ENCODE peak calls at places on chromosomes 1 and 21, in five cellular contexts. One of them, this sample, is unnamed.

GRCh38 chr21:33893917-33894316 is 21.7 kb downstream of the ATP5PO start:
- DNase-seq in fibroblast of pulmonary artery: no peak
- DNase-seq in fibroblast of lung: no peak
- DNase-seq in Peyer's patch: no peak
- DNase-seq in Caco-2: no peak
- DNase-seq in this sample: no peak

GRCh38 chr1:34315974-34316373 is 139.3 kb downstream of the C1orf94 start:
- DNase-seq in fibroblast of pulmonary artery: no peak
- DNase-seq in fibroblast of lung: no peak
- DNase-seq in Peyer's patch: no peak
- DNase-seq in Caco-2: no peak
- DNase-seq in this sample: no peak

GRCh38 chr1:85133565-85134159 is 67.2 kb downstream of the SYDE2 start:
- DNase-seq in fibroblast of pulmonary artery: no peak
- DNase-seq in fibroblast of lung: no peak
- DNase-seq in Peyer's patch: no peak
- DNase-seq in Caco-2: no peak
- DNase-seq in this sample: no peak

GRCh38 chr1:9400425-9401079 is 107.9 kb downstream of the SPSB1 start:
- DNase-seq in fibroblast of pulmonary artery: no peak
- DNase-seq in fibroblast of lung: no peak
- DNase-seq in Peyer's patch: no peak
- DNase-seq in Caco-2: no peak
- DNase-seq in this sample: peak; percentile 80

GRCh38 chr1:212364985-212365384 is 49.7 kb downstream of the PACC1 start:
- DNase-seq in fibroblast of pulmonary artery: no peak
- DNase-seq in fibroblast of lung: no peak
- DNase-seq in Peyer's patch: no peak
- DNase-seq in Caco-2: no peak
- DNase-seq in this sample: no peak

GRCh38 chr1:31383967-31384366 is 11.1 kb upstream of the FABP3 start:
- DNase-seq in fibroblast of pulmonary artery: no peak
- DNase-seq in fibroblast of lung: no peak
- DNase-seq in Peyer's patch: no peak
- DNase-seq in Caco-2: no peak
- DNase-seq in this sample: no peak

GRCh38 chr1:115726570-115726969 is 41.9 kb downstream of the CASQ2 start:
- DNase-seq in fibroblast of pulmonary artery: no peak
- DNase-seq in fibroblast of lung: no peak
- DNase-seq in Peyer's patch: no peak
- DNase-seq in Caco-2: no peak
- DNase-seq in this sample: no peak

GRCh38 chr1:204513117-204513716 is 3.0 kb upstream of the MDM4 start:
- DNase-seq in fibroblast of pulmonary artery: no peak
- DNase-seq in fibroblast of lung: no peak
- DNase-seq in Peyer's patch: no peak
- DNase-seq in Caco-2: no peak
- DNase-seq in this sample: no peak

GRCh38 chr1:228018125-228018398 is 11.3 kb downstream of the WNT3A start:
- DNase-seq in fibroblast of pulmonary artery: no peak
- DNase-seq in fibroblast of lung: no peak
- DNase-seq in Peyer's patch: no peak
- DNase-seq in Caco-2: no peak
- DNase-seq in this sample: no peak

GRCh38 chr1:81511281-81511680 is 289.5 kb upstream of the ADGRL2 start:
- DNase-seq in fibroblast of pulmonary artery: no peak
- DNase-seq in fibroblast of lung: no peak
- DNase-seq in Peyer's patch: no peak
- DNase-seq in Caco-2: no peak
- DNase-seq in this sample: no peak

GRCh38 chr1:234721476-234722266 is 111.7 kb upstream of the IRF2BP2 start:
- DNase-seq in fibroblast of pulmonary artery: peak; percentile 98
- DNase-seq in fibroblast of lung: peak; percentile 95
- DNase-seq in Peyer's patch: no peak
- DNase-seq in Caco-2: peak; percentile 55
- DNase-seq in this sample: no peak

DNA sequence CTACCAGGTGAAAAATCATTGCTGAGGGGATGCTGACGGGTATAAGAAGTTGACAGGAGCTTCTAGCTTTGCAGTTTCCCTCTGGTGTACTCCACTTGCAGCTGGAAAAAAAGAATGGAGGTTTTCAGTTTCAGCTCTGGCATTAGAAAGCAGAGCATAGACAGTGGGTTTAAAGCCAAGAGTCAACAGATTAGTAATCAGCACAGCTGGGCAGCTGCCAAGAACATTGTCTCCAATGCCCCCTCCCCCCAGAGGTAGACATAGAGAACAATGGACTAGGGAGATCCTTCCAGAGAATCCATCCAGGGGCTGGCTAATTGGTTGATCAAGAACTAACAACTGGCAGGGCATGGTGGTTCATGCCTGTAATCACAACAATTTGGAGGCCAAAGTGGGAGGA is 10.1 kb upstream of the ZBTB8B start:
- DNase-seq in fibroblast of pulmonary artery: peak; percentile 64
- DNase-seq in fibroblast of lung: no peak
- DNase-seq in Peyer's patch: no peak
- DNase-seq in Caco-2: no peak
- DNase-seq in this sample: no peak
- H3K4me3 ChIP-seq in fibroblast of pulmonary artery: no peak overlapping the region
- H3K4me3 ChIP-seq in fibroblast of lung: no peak overlapping the region
- H3K4me3 ChIP-seq in Peyer's patch: no peak overlapping the region
- H3K4me3 ChIP-seq in Caco-2: no peak overlapping the region
- H3K4me3 ChIP-seq in this sample: no peak overlapping the region

GRCh38 chr21:45209685-45210284 is 77.9 kb downstream of the POFUT2 start:
- DNase-seq in fibroblast of pulmonary artery: no peak
- DNase-seq in fibroblast of lung: no peak
- DNase-seq in Peyer's patch: no peak
- DNase-seq in Caco-2: no peak
- DNase-seq in this sample: no peak

GRCh38 chr21:45210461-45210983 is 77.2 kb downstream of the POFUT2 start:
- DNase-seq in fibroblast of pulmonary artery: no peak
- DNase-seq in fibroblast of lung: no peak
- DNase-seq in Peyer's patch: no peak
- DNase-seq in Caco-2: no peak
- DNase-seq in this sample: no peak

GRCh38 chr21:45207839-45208626 is 79.7 kb downstream of the POFUT2 start:
- DNase-seq in fibroblast of pulmonary artery: no peak
- DNase-seq in fibroblast of lung: no peak
- DNase-seq in Peyer's patch: no peak
- DNase-seq in Caco-2: no peak
- DNase-seq in this sample: no peak

GRCh38 chr21:45208627-45208951 is 79.1 kb downstream of the POFUT2 start:
- DNase-seq in fibroblast of pulmonary artery: peak; percentile 12
- DNase-seq in fibroblast of lung: peak; percentile 12
- DNase-seq in Peyer's patch: no peak
- DNase-seq in Caco-2: no peak
- DNase-seq in this sample: no peak

DNA sequence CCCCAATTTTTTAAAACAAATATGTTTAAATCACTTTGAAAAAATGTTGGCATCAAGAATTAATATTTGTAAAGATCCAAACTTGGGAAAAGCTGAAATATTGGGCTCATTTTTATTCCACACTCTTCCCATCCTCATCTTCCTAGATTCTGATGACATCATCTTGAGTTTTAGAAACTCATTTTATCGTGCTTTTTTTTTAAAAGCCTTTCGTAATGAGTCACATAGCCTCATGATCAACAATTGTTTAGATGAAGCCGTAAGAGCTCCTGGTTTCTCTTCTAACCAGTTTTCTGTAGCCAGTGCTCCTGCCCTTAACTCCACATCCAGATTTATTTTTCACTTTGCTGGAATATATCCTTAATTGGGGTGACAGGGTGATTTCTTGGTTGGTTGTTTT is 78.6 kb downstream of the POFUT2 start:
- DNase-seq in fibroblast of pulmonary artery: peak; percentile 71
- DNase-seq in fibroblast of lung: peak; percentile 80
- DNase-seq in Peyer's patch: no peak
- DNase-seq in Caco-2: no peak
- DNase-seq in this sample: no peak
- H3K4me3 ChIP-seq in fibroblast of pulmonary artery: no peak overlapping the region
- H3K4me3 ChIP-seq in fibroblast of lung: no peak overlapping the region
- H3K4me3 ChIP-seq in Peyer's patch: no peak overlapping the region
- H3K4me3 ChIP-seq in Caco-2: no peak overlapping the region
- H3K4me3 ChIP-seq in this sample: no peak overlapping the region

DNA sequence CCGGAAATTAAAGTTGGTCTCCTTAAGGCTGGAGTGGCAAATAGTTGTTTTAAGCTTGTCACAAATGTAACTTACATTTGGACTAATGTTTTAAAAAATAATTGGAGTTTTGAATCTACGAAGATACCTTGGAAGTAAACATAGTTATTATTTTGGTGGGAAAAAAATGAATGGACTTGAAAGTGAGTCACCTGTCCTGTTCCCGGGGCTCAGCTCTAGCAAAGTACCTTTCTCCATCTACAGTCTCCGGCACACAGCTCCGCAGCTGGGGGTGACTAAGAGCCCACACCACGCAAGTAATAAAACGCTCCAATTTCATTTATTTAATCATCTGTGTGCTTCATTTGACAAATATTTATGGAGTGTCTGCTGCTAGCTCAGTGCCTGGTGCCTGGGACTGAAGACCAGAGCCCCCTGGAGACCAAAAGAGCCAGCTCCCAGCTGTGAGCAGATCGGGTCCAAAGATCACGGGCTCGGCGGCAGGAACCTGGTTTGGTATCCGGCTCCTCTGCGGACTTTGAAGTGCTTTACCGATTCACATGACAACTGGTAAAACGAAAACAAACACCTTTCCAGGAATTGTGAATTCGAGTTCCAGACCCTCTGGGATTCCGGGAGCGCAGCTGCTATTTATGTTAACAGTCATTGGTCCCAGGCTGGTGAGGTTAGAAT is 1.7 kb upstream of the RIPK4 start:
- DNase-seq in fibroblast of pulmonary artery: peak; percentile 53
- DNase-seq in fibroblast of lung: peak; percentile 43
- DNase-seq in Peyer's patch: peak; percentile 90
- DNase-seq in Caco-2: peak; percentile 91
- DNase-seq in this sample: peak; percentile 37
- H3K4me3 ChIP-seq in fibroblast of pulmonary artery: peak overlapping the region; percentile 41
- H3K4me3 ChIP-seq in fibroblast of lung: peak overlapping the region; percentile 46
- H3K4me3 ChIP-seq in Peyer's patch: no peak overlapping the region
- H3K4me3 ChIP-seq in Caco-2: peak overlapping the region; percentile 90
- H3K4me3 ChIP-seq in this sample: peak overlapping the region; percentile 66

DNA sequence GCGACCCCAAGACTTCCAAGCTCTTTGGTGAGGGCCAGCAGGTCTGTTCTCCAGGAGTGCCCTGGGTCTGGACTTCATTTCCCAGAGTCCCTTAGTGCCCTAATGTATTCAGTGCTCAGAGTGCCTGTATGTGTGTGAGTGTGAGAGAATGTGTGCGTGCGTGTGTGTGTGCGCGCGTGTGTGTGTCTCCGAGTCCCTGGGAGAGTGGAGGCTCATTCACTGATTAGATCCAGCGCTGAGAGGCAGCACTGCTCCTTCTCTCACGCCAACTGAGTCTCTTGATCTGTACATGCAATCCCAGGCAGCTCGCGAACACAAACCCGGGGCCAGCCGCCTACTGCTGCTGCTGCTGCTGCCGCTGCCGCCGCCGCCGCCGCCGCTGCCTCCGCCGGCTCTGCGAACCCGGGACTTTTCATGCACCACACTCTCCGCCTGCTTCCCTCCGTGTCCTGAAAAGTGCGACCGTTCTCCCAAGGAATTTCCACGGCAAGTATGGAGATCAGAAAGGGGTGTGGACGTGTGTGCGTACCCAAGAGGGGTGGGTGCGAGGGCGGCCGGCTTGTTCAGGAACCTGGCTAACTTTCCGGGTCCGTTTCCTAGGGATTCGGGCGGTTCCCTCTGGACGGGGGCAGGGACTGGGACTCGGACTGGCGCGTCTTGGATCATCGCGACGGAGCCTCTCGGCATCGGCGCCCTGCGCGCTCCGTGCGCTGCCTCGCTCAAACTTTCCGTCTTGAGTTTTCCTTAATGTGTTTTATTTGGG is at the start of gene RNF220:
- DNase-seq in fibroblast of pulmonary artery: peak; percentile 67
- DNase-seq in fibroblast of lung: peak; percentile 57
- DNase-seq in Peyer's patch: peak; percentile 61
- DNase-seq in Caco-2: peak; percentile 62
- DNase-seq in this sample: peak; percentile 9
- H3K4me3 ChIP-seq in fibroblast of pulmonary artery: peak within 1 kb of the TSS; percentile 42
- H3K4me3 ChIP-seq in fibroblast of lung: peak within 1 kb of the TSS; percentile 6
- H3K4me3 ChIP-seq in Peyer's patch: peak within 1 kb of the TSS; percentile 46
- H3K4me3 ChIP-seq in Caco-2: peak within 1 kb of the TSS; percentile 46
- H3K4me3 ChIP-seq in this sample: peak within 1 kb of the TSS; percentile 33

GRCh38 chr1:43452789-43453441 is 816 bp downstream of the HYI start:
- DNase-seq in fibroblast of pulmonary artery: peak; percentile 70
- DNase-seq in fibroblast of lung: peak; percentile 56
- DNase-seq in Peyer's patch: peak; percentile 47
- DNase-seq in Caco-2: no peak
- DNase-seq in this sample: no peak
- H3K4me3 ChIP-seq in fibroblast of pulmonary artery: peak overlapping the region; percentile 60
- H3K4me3 ChIP-seq in fibroblast of lung: peak overlapping the region; percentile 34
- H3K4me3 ChIP-seq in Peyer's patch: peak overlapping the region; percentile 67
- H3K4me3 ChIP-seq in Caco-2: peak overlapping the region; percentile 59
- H3K4me3 ChIP-seq in this sample: no peak overlapping the region